ENCODE peak calls at places on chromosomes 13 and 19, in five cellular contexts. B is GM12878, A is SK-N-SH, H is K562, X is HepG2. N is an unnamed sample.
A peak's percentile ranks its signal among the peaks of the same experiment; 100 is the strongest.

GRCh38 chr19:53103903-53104203 is 631 bp upstream of the ZNF160 start:
- DNase-seq in X (no peak), A (no peak), B (no peak), H (no peak), N (no peak)

GRCh38 chr19:17351815-17352435 is 14.6 kb downstream of the GTPBP3 start:
- DNase-seq in H (peak; percentile 27), X (no peak), B (no peak), A (no peak), N (no peak)

GRCh38 chr19:52991021-52991420 is 22.7 kb upstream of the ERVV-1 start:
- DNase-seq in B (no peak), A (no peak), H (no peak), X (no peak), N (no peak)

GRCh38 chr19:29878973-29879654 is 62.9 kb upstream of the URI1 start:
- DNase-seq in B (no peak), A (peak; percentile 91), X (peak; percentile 50), H (peak; percentile 77), N (peak; percentile 10)

GRCh38 chr13:58298556-58299135 is 667.1 kb downstream of the PCDH17 start:
- DNase-seq in B (no peak), H (no peak), X (peak; percentile 33), A (no peak), N (no peak)

GRCh38 chr19:1189419-1189818 is 15.4 kb upstream of the SBNO2 start:
- DNase-seq in B (no peak), X (no peak), H (peak; percentile 53), A (no peak), N (peak; percentile 35)

GRCh38 chr13:52004508-52005183 is 6.6 kb downstream of the ATP7B start:
- DNase-seq in X (no peak), B (no peak), H (no peak), A (no peak), N (no peak)

GRCh38 chr19:5218963-5219530 is 121.6 kb downstream of the PTPRS start:
- DNase-seq in A (no peak), H (no peak), X (no peak), B (no peak), N (no peak)

GRCh38 chr19:40688294-40688693 is 2.2 kb downstream of the NUMBL start:
- DNase-seq in B (no peak), A (no peak), X (no peak), H (no peak), N (no peak)

GRCh38 chr13:37540228-37540627 is 58.3 kb downstream of the POSTN start:
- DNase-seq in H (no peak), X (no peak), B (no peak), A (no peak), N (peak; percentile 89)

GRCh38 chr13:20182231-20182846 is 10.4 kb downstream of the GJB2 start:
- DNase-seq in H (peak; percentile 51), X (peak; percentile 63), A (peak; percentile 84), B (peak; percentile 35), N (peak; percentile 80)

GRCh38 chr13:22735381-22735995 is 445.3 kb upstream of the SGCG start:
- DNase-seq in H (no peak), A (no peak), B (no peak), X (no peak), N (no peak)

GRCh38 chr13:31045621-31046081 is 113.2 kb downstream of the TEX26 start:
- DNase-seq in A (no peak), H (peak; percentile 40), B (peak; percentile 37), X (peak; percentile 69), N (peak; percentile 97)

GRCh38 chr13:98482476-98483444 is 94.1 kb downstream of the STK24 start:
- DNase-seq in H (no peak), B (no peak), A (no peak), X (no peak), N (peak; percentile 74)

GRCh38 chr19:44723299-44723951 is 24.5 kb downstream of the CEACAM16 start:
- DNase-seq in H (no peak), A (no peak), B (no peak), X (no peak), N (no peak)

GRCh38 chr13:49997935-49998334 is 1.1 kb downstream of the TRIM13 start:
- DNase-seq in A (no peak), H (no peak), X (no peak), B (no peak), N (no peak)

GRCh38 chr13:60696602-60697001 is 299.6 kb downstream of the TDRD3 start:
- DNase-seq in A (no peak), B (no peak), X (no peak), H (no peak), N (no peak)

GRCh38 chr13:69882451-69882850 is 225.2 kb upstream of the ATXN8OS start:
- DNase-seq in H (no peak), X (no peak), A (no peak), B (no peak), N (no peak)
- H3K4me2 ChIP-seq in H (no peak overlapping the region), X (no peak overlapping the region), A (no peak overlapping the region), B (no peak overlapping the region), N (no peak overlapping the region)

GRCh38 chr19:14563590-14563926 is 8.3 kb downstream of the NDUFB7 start:
- DNase-seq in B (no peak), H (no peak), X (no peak), A (no peak), N (no peak)

GRCh38 chr19:14562660-14563589 is 8.9 kb downstream of the NDUFB7 start:
- DNase-seq in X (no peak), B (no peak), A (peak; percentile 22), H (no peak), N (no peak)

GRCh38 chr19:14560776-14561108 is 11.1 kb downstream of the NDUFB7 start:
- DNase-seq in H (no peak), X (no peak), A (no peak), B (no peak), N (no peak)

GRCh38 chr19:14561249-14561648 is 10.6 kb downstream of the NDUFB7 start:
- DNase-seq in X (no peak), A (peak; percentile 11), H (no peak), B (no peak), N (no peak)

DNA sequence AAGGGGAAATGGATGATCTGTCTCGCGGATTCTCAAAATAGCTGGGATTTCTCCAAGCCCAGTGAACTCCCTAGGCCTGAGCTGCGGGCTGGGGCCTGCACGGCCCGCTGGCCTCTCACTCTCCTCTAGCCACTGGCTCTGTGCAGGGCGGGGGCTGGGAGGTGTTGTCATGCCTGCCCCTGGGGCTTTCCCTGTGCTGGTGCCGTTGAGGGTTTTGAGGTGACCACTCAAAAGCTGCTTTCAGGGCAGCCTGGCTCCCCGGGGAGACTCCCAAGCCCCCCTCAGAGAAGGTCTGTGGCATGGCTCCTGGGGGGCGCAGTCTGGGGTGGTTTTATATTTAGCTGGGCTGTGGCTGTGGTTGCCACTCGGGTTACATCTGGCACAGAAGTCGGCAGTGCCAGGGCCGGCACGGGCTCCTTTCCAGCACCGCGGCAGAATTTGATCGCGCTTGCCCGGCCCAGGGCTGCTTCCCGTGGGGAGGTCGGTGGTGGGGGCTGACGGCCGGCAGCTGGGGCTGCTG is 10.0 kb downstream of the NDUFB7 start:
- DNase-seq in B (no peak), H (no peak), X (no peak), A (peak; percentile 14), N (peak; percentile 19)
- TF ChIP-seq MXI1 in B (no peak), H (no peak), X (no peak), A (no peak), N (no peak)

GRCh38 chr13:46893820-46894533 is 2.9 kb downstream of the HTR2A start:
- DNase-seq in A (peak; percentile 88), X (no peak), H (peak; percentile 82), B (peak; percentile 11), N (peak; percentile 17)
- H3K9ac ChIP-seq in A (peak overlapping the region; percentile 66), X (no peak overlapping the region), H (no peak overlapping the region), B (no peak overlapping the region), N (peak overlapping the region; percentile 53)

DNA sequence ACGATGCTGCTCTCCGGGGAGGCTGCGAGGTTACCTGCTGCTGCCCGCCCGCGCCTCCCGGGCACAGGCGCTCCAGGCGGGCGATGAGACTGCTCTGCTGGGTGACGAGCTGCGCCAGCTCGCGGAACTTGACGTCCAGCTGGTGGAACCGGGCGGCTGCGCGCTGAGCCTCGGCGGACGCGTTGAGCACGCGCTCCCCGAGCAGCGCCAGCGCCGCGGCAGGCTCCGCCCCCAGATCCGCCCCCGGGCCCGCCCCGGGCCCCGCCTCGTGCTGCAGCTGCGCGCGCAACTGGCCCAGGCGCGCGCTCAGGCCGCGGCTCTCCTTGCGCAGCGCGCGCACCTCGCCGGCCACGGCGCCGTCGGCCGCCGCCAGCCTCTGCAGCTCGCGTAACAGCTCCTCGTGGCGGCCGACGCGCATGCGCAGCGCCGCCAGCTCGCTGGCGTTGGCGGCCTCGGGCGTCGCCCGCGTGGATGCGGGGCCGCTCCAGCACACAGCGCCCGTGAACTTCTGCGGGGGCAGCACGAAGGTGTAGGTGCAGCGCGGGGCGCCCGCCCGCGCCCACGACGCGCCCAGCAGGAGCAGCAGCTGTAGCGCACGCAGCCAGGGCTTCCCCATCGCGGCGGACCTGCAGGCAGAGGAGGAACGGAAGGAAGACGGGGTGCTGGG is 6.4 kb downstream of the ANGPTL6 start:
- DNase-seq in B (no peak), H (peak; percentile 98), A (peak; percentile 99), X (no peak), N (peak; percentile 89)
- H3K4me2 ChIP-seq in B (peak overlapping the region; percentile 63), H (peak overlapping the region; percentile 80), A (peak overlapping the region; percentile 93), X (no peak overlapping the region), N (peak overlapping the region; percentile 90)

DNA sequence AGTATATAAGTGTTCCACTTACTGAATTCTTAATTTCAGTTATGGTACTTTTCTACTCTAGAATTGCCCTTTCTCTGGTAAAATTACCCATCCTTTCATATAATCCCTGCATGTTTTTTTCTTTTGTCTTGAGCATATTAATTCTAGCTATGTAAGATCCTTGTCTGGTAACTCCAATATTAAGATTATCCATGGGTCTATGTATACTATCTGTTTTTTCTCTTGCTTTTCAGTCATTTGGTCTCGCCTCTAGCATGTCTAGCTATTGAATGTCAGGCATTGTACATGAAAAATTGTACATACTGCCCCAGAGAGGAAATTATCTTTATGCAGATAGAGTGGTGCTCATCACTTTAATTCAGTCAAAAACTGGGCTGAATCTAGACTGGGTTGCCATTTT is 50.4 kb upstream of the CALM3 start:
- DNase-seq in A (no peak), H (no peak), B (no peak), X (no peak), N (no peak)
- TF ChIP-seq MXI1 in A (no peak), H (no peak), B (no peak), X (no peak), N (no peak)